ENCODE peak calls at places on chromosome 17, in seven cellular contexts. J is stimulated activated CD8-positive, alpha-beta memory T cell treated with anti-CD3 and anti-CD28 coated beads, Interleukin-12 subunit alpha, Interleukin-12 subunit beta, amount 100 ng/mL, for 1 hour; W is M059J; F is activated T-cell treated with anti-CD3 and anti-CD28 coated beads for 1 hour; T is adrenal gland; Y is AG10803; D is WTC11. Q is an unnamed sample.

GRCh38 chr17:39759204-39759603 is 21.5 kb downstream of the GRB7 start:
- DNase-seq in T (no peak), F (no peak), Y (no peak), W (no peak), D (no peak), J (no peak), Q (no peak)

GRCh38 chr17:31072186-31072585 is 22.6 kb upstream of the NF1 start:
- DNase-seq in J (no peak), T (no peak), Y (peak; percentile 84), W (peak; percentile 48), D (no peak), F (no peak), Q (peak; percentile 76)

GRCh38 chr17:80025140-80025539 is 10.5 kb downstream of the TBC1D16 start:
- DNase-seq in W (no peak), F (no peak), T (no peak), D (peak; percentile 45), J (no peak), Y (no peak), Q (no peak)

GRCh38 chr17:2854662-2855061 is 58.4 kb downstream of the RAP1GAP2 start:
- DNase-seq in T (no peak), D (no peak), W (no peak), Y (no peak), F (no peak), J (no peak), Q (no peak)

GRCh38 chr17:44007346-44008204 is 3.2 kb downstream of the NAGS start:
- DNase-seq in D (no peak), T (no peak), F (no peak), Y (no peak), J (no peak), W (peak; percentile 62), Q (peak; percentile 63)

GRCh38 chr17:32494621-32495346 is 8.0 kb downstream of the CDK5R1 start:
- DNase-seq in F (no peak), Y (no peak), W (peak; percentile 70), D (no peak), J (no peak), T (no peak), Q (no peak)

GRCh38 chr17:63240106-63240505 is 206.0 kb downstream of the CYB561 start:
- DNase-seq in T (no peak), Y (no peak), W (no peak), J (no peak), F (no peak), D (no peak), Q (no peak)

GRCh38 chr17:35700157-35700556 is 31.3 kb upstream of the RASL10B start:
- DNase-seq in W (no peak), J (no peak), T (no peak), Y (no peak), D (no peak), F (no peak), Q (no peak)

GRCh38 chr17:49434821-49435581 is 20.3 kb upstream of the PHB1 start:
- DNase-seq in D (peak; percentile 87), W (peak; percentile 54), T (peak; percentile 38), J (no peak), Y (peak; percentile 43), F (peak; percentile 11), Q (peak; percentile 17)

Q was measured in fibroblast of gingiva.